ENCODE peak calls at places on chromosomes 11 and 22, in nine cellular contexts. H is gastrocnemius medialis; C is endodermal cell; A is AG04450; K is GM23338; X is HCT116; N is adrenal gland; D is heart right ventricle; S is CD4-positive, alpha-beta T cell. G is an unnamed sample.

GRCh38 chr11:62860835-62861563 is 19.7 kb upstream of the SLC3A2 start:
- DNase-seq in C (no peak), X (no peak), K (no peak), A (no peak), N (no peak), S (no peak), D (no peak), H (no peak), G (no peak)

GRCh38 chr11:120197254-120197891 is 13.5 kb upstream of the OAF start:
- DNase-seq in C (peak; percentile 82), S (no peak), A (no peak), K (peak; percentile 55), X (no peak), H (no peak), N (no peak), D (no peak), G (no peak)

GRCh38 chr11:69278091-69278867 is 15.7 kb upstream of the MYEOV start:
- DNase-seq in X (no peak), K (no peak), A (no peak), D (no peak), H (no peak), C (peak; percentile 83), S (no peak), N (no peak), G (peak; percentile 26)

GRCh38 chr11:106172389-106172991 is 95.0 kb downstream of the AASDHPPT start:
- DNase-seq in N (no peak), X (no peak), K (no peak), A (no peak), C (no peak), H (no peak), S (no peak), D (no peak), G (no peak)

GRCh38 chr11:12862761-12863469 is 146.2 kb upstream of the RASSF10 start:
- DNase-seq in A (peak; percentile 73), D (peak; percentile 28), C (peak; percentile 90), X (no peak), H (no peak), N (peak; percentile 41), S (no peak), K (peak; percentile 92), G (peak; percentile 20)

GRCh38 chr11:117621226-117621625 is 175.8 kb downstream of the DSCAML1 start:
- DNase-seq in K (peak; percentile 41), N (no peak), S (no peak), X (peak; percentile 8), H (no peak), A (no peak), D (no peak), C (no peak), G (no peak)

GRCh38 chr11:27718346-27718852 is 18.1 kb upstream of the BDNF start:
- DNase-seq in N (peak; percentile 45), H (no peak), S (no peak), D (no peak), K (peak; percentile 93), X (peak; percentile 73), C (peak; percentile 88), A (peak; percentile 93), G (peak; percentile 73)

GRCh38 chr22:45034156-45034555 is 24.4 kb upstream of the PHF21B start:
- DNase-seq in H (no peak), K (no peak), D (no peak), N (no peak), C (no peak), A (no peak), X (no peak), S (no peak), G (no peak)

GRCh38 chr22:45296628-45297297 is 12.0 kb downstream of the UPK3A start:
- DNase-seq in N (no peak), K (no peak), D (no peak), H (no peak), C (no peak), A (no peak), S (peak; percentile 39), X (no peak), G (no peak)

GRCh38 chr11:70064726-70065317 is 13.3 kb upstream of the ANO1 start:
- DNase-seq in S (no peak), N (no peak), H (no peak), C (no peak), X (no peak), D (no peak), A (no peak), K (no peak), G (no peak)

GRCh38 chr11:67371549-67372231 is 1.7 kb downstream of the CLCF1 start:
- DNase-seq in X (no peak), H (no peak), N (no peak), A (no peak), D (no peak), C (peak; percentile 85), S (no peak), K (peak; percentile 77), G (no peak)
- H3K27ac ChIP-seq in X (peak overlapping the region; percentile 100), H (no peak overlapping the region), N (peak overlapping the region; percentile 88), A (peak overlapping the region; percentile 86), D (peak overlapping the region; percentile 93), C (no peak overlapping the region), S (no peak overlapping the region), K (no peak overlapping the region), G (peak overlapping the region; percentile 97)

GRCh38 chr11:3197044-3197715 is 21.4 kb downstream of the MRGPRG start:
- DNase-seq in K (no peak), A (no peak), N (no peak), X (no peak), C (no peak), H (no peak), S (no peak), D (no peak), G (no peak)

GRCh38 chr11:3194016-3194816 is 24.4 kb downstream of the MRGPRG start:
- DNase-seq in C (peak; percentile 42), N (no peak), D (no peak), S (no peak), X (no peak), H (no peak), A (no peak), K (no peak), G (no peak)

GRCh38 chr11:3196161-3197043 is 22.2 kb downstream of the MRGPRG start:
- DNase-seq in X (no peak), K (no peak), C (peak; percentile 55), H (no peak), N (peak; percentile 73), S (no peak), A (no peak), D (no peak), G (no peak)

GRCh38 chr11:3193373-3194015 is 25.1 kb downstream of the MRGPRG start:
- DNase-seq in K (no peak), N (no peak), S (no peak), X (no peak), D (no peak), A (no peak), C (peak; percentile 53), H (no peak), G (no peak)

DNA sequence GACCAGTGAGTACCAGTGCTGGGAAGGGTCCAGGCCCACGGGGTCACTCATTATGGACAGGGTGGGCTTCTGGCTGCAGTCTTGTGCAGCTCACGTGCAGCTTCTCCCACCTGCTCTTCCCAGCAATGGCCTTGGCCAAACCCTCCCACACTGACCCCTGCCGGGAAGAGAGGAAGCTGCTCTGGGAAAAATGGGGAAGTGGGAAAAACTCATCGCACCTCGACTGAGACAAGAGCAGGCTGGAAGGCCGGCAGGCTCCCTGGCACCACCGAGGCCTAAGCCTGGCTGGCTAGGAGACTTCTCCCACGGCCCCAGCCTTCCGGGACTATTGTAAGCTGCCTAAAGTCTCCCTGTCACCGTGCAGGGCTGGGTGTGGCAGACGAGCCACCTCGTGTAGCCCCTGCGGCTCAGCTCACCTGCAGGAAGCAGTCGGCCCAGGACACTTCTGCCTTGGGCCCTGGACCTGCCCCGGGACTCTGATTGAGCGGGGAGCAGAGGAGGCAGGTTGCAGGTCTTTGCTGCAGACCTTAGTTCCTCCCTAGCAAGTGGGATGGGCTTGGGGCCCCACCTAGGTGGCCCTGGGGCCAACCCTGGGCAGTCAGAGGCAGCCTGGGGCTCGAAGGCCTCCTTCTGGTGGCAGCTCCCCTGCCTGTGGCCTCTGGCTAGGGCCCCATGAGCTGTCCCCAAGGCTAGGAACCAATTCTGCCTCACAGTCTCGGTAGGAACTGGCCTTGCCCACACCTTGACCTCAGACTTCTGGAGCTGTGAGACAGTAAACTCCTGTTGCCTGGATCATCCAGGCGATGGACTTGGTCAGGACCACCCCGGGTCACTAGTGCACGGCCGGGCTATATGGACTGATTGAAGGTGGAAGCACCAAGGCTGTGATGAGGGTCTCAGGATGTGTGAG is 23.1 kb downstream of the MRGPRG start:
- DNase-seq in N (no peak), C (peak; percentile 69), A (no peak), X (peak; percentile 6), S (no peak), H (no peak), K (peak; percentile 49), D (no peak), G (peak; percentile 23)
- TF ChIP-seq CTCF in N (no peak), C (peak; percentile 21), A (peak; percentile 62), X (peak; percentile 70), S (no peak), H (no peak), K (peak; percentile 20), D (peak; percentile 44), G (peak; percentile 22)

GRCh38 chr11:103940542-103940941 is 95.9 kb upstream of the DDI1 start:
- DNase-seq in S (no peak), H (no peak), X (no peak), C (no peak), D (no peak), K (no peak), A (no peak), N (no peak), G (peak; percentile 53)
- H3K27ac ChIP-seq in S (no peak overlapping the region), H (no peak overlapping the region), X (no peak overlapping the region), C (no peak overlapping the region), D (no peak overlapping the region), K (no peak overlapping the region), A (no peak overlapping the region), N (no peak overlapping the region), G (no peak overlapping the region)

GRCh38 chr11:34051349-34052035 is at the start of gene CAPRIN1:
- DNase-seq in X (peak; percentile 84), A (peak; percentile 63), K (peak; percentile 93), S (peak; percentile 79), C (peak; percentile 95), D (peak; percentile 88), H (peak; percentile 79), N (peak; percentile 86), G (peak; percentile 90)
- TF ChIP-seq CTCF in X (no peak), A (no peak), K (no peak), S (no peak), C (no peak), D (no peak), H (no peak), N (no peak), G (no peak)

GRCh38 chr11:33222052-33222451 is 35.1 kb upstream of the HIPK3 start:
- DNase-seq in N (no peak), A (no peak), K (no peak), S (no peak), X (no peak), H (no peak), C (no peak), D (no peak), G (no peak)
- H3K27ac ChIP-seq in N (no peak overlapping the region), A (no peak overlapping the region), K (no peak overlapping the region), S (no peak overlapping the region), X (no peak overlapping the region), H (no peak overlapping the region), C (no peak overlapping the region), D (no peak overlapping the region), G (no peak overlapping the region)

G was measured in RWPE1.